ENCODE peak calls at places on chromosomes 5 and 9, in nine cellular contexts. R, W, B, K, V, L, A, G and Z are unnamed samples.

GRCh38 chr9:133944746-133945135 is 47.4 kb downstream of the VAV2 start:
- DNase-seq in K (peak), G (no peak), W (peak), A (no peak), V (no peak), R (no peak), L (peak), B (no peak), Z (no peak)

GRCh38 chr5:7668161-7668560 is 182.8 kb downstream of the CFAP90 start:
- DNase-seq in W (no peak), B (no peak), G (no peak), K (no peak), A (no peak), V (no peak), R (no peak), L (no peak), Z (no peak)

GRCh38 chr5:8676731-8677130 is 807.8 kb downstream of the MTRR start:
- DNase-seq in G (no peak), L (no peak), K (no peak), W (no peak), V (no peak), A (no peak), B (no peak), R (no peak), Z (no peak)

GRCh38 chr5:139698461-139699146 is 50.5 kb downstream of the CXXC5 start:
- DNase-seq in K (peak), W (peak), B (no peak), L (peak), G (no peak), V (no peak), R (no peak), A (no peak), Z (no peak)

GRCh38 chr9:87083986-87084385 is 136.7 kb upstream of the GAS1 start:
- DNase-seq in G (no peak), W (no peak), K (no peak), R (no peak), B (no peak), A (no peak), V (no peak), L (no peak), Z (no peak)

GRCh38 chr5:174723979-174724483 is 351 bp upstream of the MSX2 start:
- DNase-seq in A (no peak), V (no peak), W (peak), R (no peak), K (peak), L (no peak), G (no peak), B (no peak), Z (no peak)

GRCh38 chr5:1759378-1759970 is 40.2 kb downstream of the MRPL36 start:
- DNase-seq in L (no peak), G (peak), W (no peak), A (no peak), B (no peak), R (no peak), K (no peak), V (no peak), Z (no peak)

GRCh38 chr5:173673295-173674170 is 57.1 kb upstream of the BOD1 start:
- DNase-seq in R (no peak), B (no peak), G (no peak), W (no peak), A (no peak), V (no peak), L (no peak), K (no peak), Z (no peak)